ENCODE peak calls at places on chromosome 7, in nine cellular contexts. S is pulmonary artery endothelial cell; L is NCI-H526 treated with DMSO at 0.1 percent for 48 hours; G is stimulated activated CD4-positive, alpha-beta T cell treated with anti-CD3 and anti-CD28 coated beads, Interleukin-1b, Interleukin-23, amount 100 ng/mL, for 24 hours; U is posterior cingulate gyrus; Y is CD8-positive, alpha-beta T cell; D is stimulated activated CD8-positive, alpha-beta memory T cell treated with anti-CD3 and anti-CD28 coated beads, Interleukin-7, amount 100 ng/mL, for 1 hour; I is colonic mucosa; B is natural killer cell. F is an unnamed sample.

GRCh38 chr7:110507832-110508231 is 583.1 kb upstream of the LRRN3 start:
- DNase-seq in L (no peak), I (no peak), S (no peak), U (no peak), B (no peak), G (no peak), D (no peak), Y (no peak), F (peak)

GRCh38 chr7:155483868-155484325 is 26.0 kb downstream of the EN2 start:
- DNase-seq in I (no peak), Y (no peak), S (no peak), B (no peak), L (no peak), D (no peak), G (no peak), U (no peak), F (no peak)

GRCh38 chr7:12584940-12585339 is 14.4 kb downstream of the SCIN start:
- DNase-seq in U (no peak), L (no peak), G (no peak), S (no peak), I (peak), Y (no peak), D (no peak), B (no peak), F (no peak)

GRCh38 chr7:37048674-37049073 is 324.4 kb upstream of the AOAH start:
- DNase-seq in I (no peak), U (no peak), S (no peak), G (no peak), Y (no peak), B (no peak), D (no peak), L (no peak), F (no peak)

GRCh38 chr7:39683216-39683845 is 60.0 kb downstream of the RALA start:
- DNase-seq in B (no peak), I (no peak), L (no peak), D (no peak), U (no peak), S (peak), Y (no peak), G (no peak), F (no peak)

GRCh38 chr7:47045592-47045991 is 536.3 kb downstream of the TNS3 start:
- DNase-seq in L (no peak), Y (no peak), D (no peak), G (no peak), S (no peak), U (no peak), I (no peak), B (no peak), F (no peak)

GRCh38 chr7:143003393-143004051 is 23.4 kb downstream of the OR9A2 start:
- DNase-seq in I (no peak), B (no peak), G (peak), Y (peak), L (no peak), U (no peak), S (peak), D (no peak), F (peak)

GRCh38 chr7:150852371-150852905 is at the start of gene AOC1:
- DNase-seq in S (no peak), U (no peak), G (no peak), D (no peak), I (peak), Y (no peak), L (no peak), B (no peak), F (no peak)

GRCh38 chr7:22934473-22935065 is 79.4 kb downstream of the HYCC1 start:
- DNase-seq in S (no peak), B (no peak), I (no peak), D (no peak), Y (no peak), G (no peak), U (no peak), L (no peak), F (no peak)

GRCh38 chr7:112162161-112163020 is 43.8 kb downstream of the DOCK4 start:
- DNase-seq in D (no peak), B (no peak), Y (no peak), S (peak), G (no peak), U (peak), L (no peak), I (no peak), F (peak)

GRCh38 chr7:139588632-139589031 is 65.1 kb downstream of the CLEC2L start:
- DNase-seq in S (no peak), G (no peak), B (no peak), I (no peak), Y (no peak), L (no peak), D (no peak), U (no peak), F (no peak)

GRCh38 chr7:485188-486081 is 34.2 kb downstream of the PDGFA start:
- DNase-seq in I (peak), S (no peak), G (no peak), D (no peak), L (no peak), U (no peak), Y (no peak), B (no peak), F (no peak)

GRCh38 chr7:6536262-6536770 is 14.9 kb downstream of the GRID2IP start:
- DNase-seq in S (no peak), G (no peak), L (no peak), D (no peak), U (no peak), B (no peak), Y (no peak), I (no peak), F (peak)

GRCh38 chr7:68699090-68699711 is 899.1 kb upstream of the AUTS2 start:
- DNase-seq in G (no peak), L (no peak), S (no peak), Y (no peak), U (no peak), D (no peak), I (no peak), B (no peak), F (no peak)

GRCh38 chr7:143361552-143362125 is 874 bp downstream of the FAM131B start:
- DNase-seq in U (no peak), D (no peak), Y (no peak), G (no peak), L (no peak), I (no peak), S (no peak), B (no peak), F (no peak)

GRCh38 chr7:17521437-17521836 is 223.0 kb downstream of the AHR start:
- DNase-seq in U (no peak), L (no peak), D (no peak), S (peak), Y (no peak), I (no peak), G (no peak), B (no peak), F (no peak)

GRCh38 chr7:120412665-120413064 is 139.7 kb downstream of the KCND2 start:
- DNase-seq in Y (no peak), G (no peak), B (no peak), U (no peak), D (no peak), S (no peak), I (no peak), L (no peak), F (no peak)

GRCh38 chr7:118214833-118215182 is 9.7 kb upstream of the ANKRD7 start:
- DNase-seq in G (no peak), I (no peak), D (no peak), S (no peak), B (no peak), U (no peak), Y (no peak), L (no peak), F (no peak)

GRCh38 chr7:117090820-117091219 is 137.5 kb downstream of the ST7 start:
- DNase-seq in I (no peak), D (no peak), L (no peak), B (no peak), U (no peak), Y (no peak), S (no peak), G (no peak), F (no peak)

GRCh38 chr7:31137234-31137633 is 85.1 kb downstream of the ADCYAP1R1 start:
- DNase-seq in Y (no peak), S (no peak), L (no peak), G (no peak), I (no peak), D (no peak), U (no peak), B (no peak), F (no peak)

GRCh38 chr7:20344396-20344795 is 13.7 kb downstream of the ITGB8 start:
- DNase-seq in I (no peak), G (no peak), S (no peak), D (no peak), L (no peak), Y (no peak), U (no peak), B (no peak), F (no peak)

F was measured in NCI-H1092 treated with DMSO at 0.1 percent for 48 hours.